ENCODE peak calls at places on chromosomes 11 and 22, in six cellular contexts. I is ELF-1, R is EL, Q is fibroblast of mammary gland, X is left ventricle myocardium inferior, Y is mammary epithelial cell. K is an unnamed sample.

GRCh38 chr22:46366327-46366731 is 30.8 kb downstream of the TRMU start:
- DNase-seq in Y (no peak), R (no peak), I (no peak), Q (no peak), X (no peak), K (no peak)

GRCh38 chr11:111735262-111736116 is 30.7 kb downstream of the PPP2R1B start:
- DNase-seq in X (peak; percentile 73), I (peak; percentile 66), Q (peak; percentile 100), R (peak; percentile 99), Y (peak; percentile 95), K (peak; percentile 99)

GRCh38 chr22:38172489-38173155 is 9.0 kb downstream of the PLA2G6 start:
- DNase-seq in I (no peak), Q (no peak), Y (peak; percentile 80), R (no peak), X (peak; percentile 76), K (peak; percentile 83)

GRCh38 chr11:6406370-6406769 is 12.5 kb downstream of the APBB1 start:
- DNase-seq in Q (no peak), I (no peak), X (no peak), R (no peak), Y (no peak), K (no peak)

GRCh38 chr11:96397863-96398262 is 8.1 kb downstream of the JRKL start:
- DNase-seq in Q (no peak), I (no peak), R (no peak), Y (no peak), X (no peak), K (no peak)

GRCh38 chr11:100761806-100762205 is 74.7 kb downstream of the ARHGAP42 start:
- DNase-seq in Y (no peak), I (no peak), R (no peak), X (no peak), Q (peak; percentile 56), K (no peak)

GRCh38 chr11:91913407-91913806 is 311.2 kb upstream of the FAT3 start:
- DNase-seq in R (no peak), Q (no peak), X (no peak), I (no peak), Y (no peak), K (no peak)

GRCh38 chr22:35561796-35562526 is 21.3 kb downstream of the RASD2 start:
- DNase-seq in I (peak; percentile 64), Q (peak; percentile 68), X (no peak), Y (peak; percentile 59), R (peak; percentile 92), K (peak; percentile 84)

GRCh38 chr11:47234669-47235075 is 13.9 kb downstream of the ACP2 start:
- DNase-seq in Q (peak; percentile 45), Y (no peak), X (no peak), I (no peak), R (no peak), K (no peak)

GRCh38 chr22:46547179-46547882 is 9.9 kb upstream of the CELSR1 start:
- DNase-seq in Y (peak; percentile 89), I (peak; percentile 72), R (peak; percentile 88), X (peak; percentile 60), Q (peak; percentile 65), K (peak; percentile 56)

GRCh38 chr11:1826552-1827094 is 8.2 kb upstream of the SYT8 start:
- DNase-seq in R (peak; percentile 25), Y (peak; percentile 74), X (no peak), I (no peak), Q (peak; percentile 41), K (peak; percentile 91)

GRCh38 chr11:129315781-129316579 is 59.7 kb upstream of the BARX2 start:
- DNase-seq in X (no peak), I (peak; percentile 99), Q (no peak), R (no peak), Y (peak; percentile 62), K (no peak)

GRCh38 chr11:73387594-73388021 is 11.4 kb downstream of the RELT start:
- DNase-seq in X (no peak), Q (no peak), I (peak; percentile 44), Y (no peak), R (no peak), K (no peak)